ENCODE peak calls at places on chromosomes 5 and 9, in four cellular contexts. R is heart left ventricle, X is esophagus squamous epithelium, F is cardiac muscle cell. B is an unnamed sample.

GRCh38 chr9:129596541-129597328 is 24.2 kb downstream of the C9orf50 start:
- DNase-seq in R (peak; percentile 70), X (no peak), F (peak; percentile 91), B (no peak)

GRCh38 chr5:138623053-138623452 is 47.9 kb upstream of the HSPA9 start:
- DNase-seq in R (no peak), X (no peak), F (peak; percentile 53), B (no peak)

GRCh38 chr5:72599519-72600400 is 92.5 kb upstream of the ZNF366 start:
- DNase-seq in R (no peak), X (no peak), F (peak; percentile 34), B (no peak)

GRCh38 chr9:34025062-34025461 is 23.6 kb downstream of the UBAP2 start:
- DNase-seq in R (no peak), X (no peak), F (peak; percentile 24), B (no peak)

GRCh38 chr5:59716029-59716428 is 177.5 kb downstream of the PDE4D start:
- DNase-seq in R (no peak), X (no peak), F (no peak), B (no peak)

GRCh38 chr9:132001550-132001949 is 78.1 kb downstream of the MED27 start:
- DNase-seq in R (no peak), X (no peak), F (peak; percentile 39), B (no peak)

GRCh38 chr5:140112685-140113179 is 1.2 kb upstream of the PURA start:
- DNase-seq in R (no peak), X (no peak), F (peak; percentile 26), B (no peak)

GRCh38 chr9:16884952-16885513 is 14.6 kb upstream of the BNC2 start:
- DNase-seq in R (no peak), X (no peak), F (peak; percentile 72), B (no peak)

GRCh38 chr5:126594676-126595485 is at the start of gene ALDH7A1:
- DNase-seq in R (peak; percentile 93), X (peak; percentile 23), F (peak; percentile 98), B (peak; percentile 89)

GRCh38 chr5:1805736-1806135 is 4.5 kb downstream of the NDUFS6 start:
- DNase-seq in R (no peak), X (no peak), F (no peak), B (no peak)

GRCh38 chr5:140557136-140557805 is at the start of gene SRA1:
- DNase-seq in R (peak; percentile 94), X (peak; percentile 56), F (peak; percentile 93), B (no peak)

GRCh38 chr5:157172408-157172807 is 6.3 kb upstream of the GARIN3 start:
- DNase-seq in R (no peak), X (no peak), F (no peak), B (no peak)

GRCh38 chr9:127905788-127906191 is 6.4 kb upstream of the ST6GALNAC6 start:
- DNase-seq in R (no peak), X (no peak), F (no peak), B (no peak)

GRCh38 chr5:172370648-172371248 is 83.6 kb downstream of the SH3PXD2B start:
- DNase-seq in R (no peak), X (no peak), F (peak; percentile 72), B (no peak)

GRCh38 chr9:124222918-124223720 is 34.6 kb upstream of the NEK6 start:
- DNase-seq in R (peak; percentile 85), X (no peak), F (peak; percentile 56), B (no peak)

GRCh38 chr5:68320094-68320986 is 104.8 kb downstream of the PIK3R1 start:
- DNase-seq in R (no peak), X (no peak), F (no peak), B (peak; percentile 87)

GRCh38 chr9:82148849-82149544 is 160.4 kb downstream of the SPATA31D1 start:
- DNase-seq in R (no peak), X (no peak), F (peak; percentile 78), B (no peak)

GRCh38 chr5:5826911-5827310 is 404.4 kb downstream of the ICE1 start:
- DNase-seq in R (no peak), X (no peak), F (no peak), B (no peak)

GRCh38 chr9:91560301-91560700 is 136.7 kb upstream of the NFIL3 start:
- DNase-seq in R (no peak), X (no peak), F (no peak), B (no peak)

GRCh38 chr5:39531299-39531698 is 106.5 kb upstream of the DAB2 start:
- DNase-seq in R (no peak), X (no peak), F (no peak), B (no peak)

GRCh38 chr9:128637656-128638055 is 19.0 kb downstream of the DYNC2I2 start:
- DNase-seq in R (no peak), X (no peak), F (peak; percentile 25), B (no peak)

GRCh38 chr5:95644351-95645042 is 2.1 kb upstream of the RFESD start:
- DNase-seq in R (no peak), X (no peak), F (peak; percentile 75), B (no peak)

GRCh38 chr5:13783731-13784130 is 160.8 kb downstream of the DNAH5 start:
- DNase-seq in R (no peak), X (no peak), F (no peak), B (no peak)

GRCh38 chr9:135147938-135148337 is 60.5 kb downstream of the OLFM1 start:
- DNase-seq in R (no peak), X (no peak), F (no peak), B (no peak)

GRCh38 chr5:179344301-179345178 is 721 bp downstream of the ADAMTS2 start:
- DNase-seq in R (no peak), X (no peak), F (peak; percentile 31), B (no peak)

GRCh38 chr9:130640681-130641080 is 23.7 kb upstream of the PRDM12 start:
- DNase-seq in R (no peak), X (no peak), F (no peak), B (no peak)

DNA sequence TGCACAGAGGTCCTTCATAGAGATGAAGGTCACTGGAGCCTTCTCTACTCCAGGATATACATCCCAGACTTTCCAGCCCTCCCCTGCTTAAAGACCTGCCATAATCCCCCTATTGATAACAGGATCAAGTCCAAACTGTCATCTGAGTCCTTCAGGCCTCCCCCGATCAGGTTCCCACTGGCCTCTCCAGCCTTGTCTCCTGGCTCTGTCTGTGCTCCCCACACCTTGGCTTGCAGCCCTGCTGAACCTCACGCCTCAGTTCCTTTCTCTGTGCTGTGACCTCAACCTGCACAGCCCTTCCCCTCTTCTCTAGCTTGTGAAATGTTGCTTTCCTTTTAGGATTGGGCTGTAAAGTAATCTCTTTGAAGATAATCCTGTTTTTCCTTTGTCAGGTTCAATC is 2.5 kb upstream of the HRH2 start:
- DNase-seq in R (no peak), X (no peak), F (no peak), B (no peak)
- H3K4me1 ChIP-seq in R (no peaks in the 10 kb centered on the region), X (peaks cover 21% of the 10 kb centered on the region), F (peaks cover 4% of the 10 kb centered on the region), B (no peaks in the 10 kb centered on the region)

GRCh38 chr5:119315516-119315949 is 40.3 kb upstream of the TNFAIP8 start:
- DNase-seq in R (no peak), X (no peak), F (peak; percentile 31), B (no peak)
- TF ChIP-seq CTCF in R (peak; percentile 18), X (peak; percentile 35), F (peak; percentile 31), B (peak; percentile 15)

DNA sequence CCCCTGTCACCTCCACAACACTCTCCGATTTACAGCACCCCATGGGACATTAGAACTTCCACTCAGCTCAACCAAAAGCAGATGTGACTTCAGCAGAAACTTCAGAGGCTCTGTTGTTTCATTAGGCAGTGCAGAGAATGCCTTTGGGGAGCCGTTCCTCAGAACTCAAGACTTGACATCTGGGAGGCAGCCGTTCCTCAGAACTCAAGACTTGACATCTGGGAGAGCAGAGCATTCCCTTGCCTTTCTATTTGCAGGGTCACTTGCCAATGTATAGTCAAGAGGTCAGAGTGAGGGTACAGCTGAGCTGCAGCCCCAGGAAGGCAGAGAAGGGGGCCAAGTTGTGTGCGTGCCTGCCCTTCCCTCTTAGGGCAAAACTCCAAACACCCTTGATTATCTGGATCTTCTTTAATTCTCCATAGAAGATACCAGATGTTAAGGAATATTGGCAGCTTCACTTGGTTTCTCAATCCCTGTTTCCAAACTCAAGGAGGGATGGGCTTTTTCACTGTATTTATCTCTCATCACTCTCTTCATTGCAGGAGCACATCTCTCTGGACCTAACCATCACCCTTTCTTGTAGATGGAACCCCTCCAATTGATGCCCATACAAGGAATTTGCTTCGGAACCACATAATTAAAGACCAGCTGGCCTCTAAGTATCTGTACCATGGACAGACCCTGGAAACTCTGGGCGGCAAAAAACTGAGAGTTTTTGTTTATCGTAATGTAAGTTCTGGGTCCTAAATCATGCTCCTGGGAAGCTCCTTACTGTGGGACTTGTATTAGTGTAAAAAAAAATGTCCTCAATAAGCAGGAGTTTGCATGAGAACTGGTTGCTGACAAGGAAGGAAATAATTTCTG is 25.6 kb downstream of the TGFBI start:
- DNase-seq in R (no peak), X (no peak), F (peak; percentile 35), B (no peak)
- H3K27ac ChIP-seq in R (peak overlapping the region; percentile 50), X (peak overlapping the region; percentile 75), F (no peak overlapping the region), B (peak overlapping the region; percentile 65)

GRCh38 chr9:95102572-95102971 is 214.9 kb downstream of the FANCC start:
- DNase-seq in R (no peak), X (no peak), F (no peak), B (no peak)

GRCh38 chr9:95103385-95104087 is 214.0 kb downstream of the FANCC start:
- DNase-seq in R (no peak), X (no peak), F (peak; percentile 20), B (no peak)

GRCh38 chr9:95101326-95101725 is 216.2 kb downstream of the FANCC start:
- DNase-seq in R (no peak), X (no peak), F (no peak), B (no peak)

GRCh38 chr9:95100071-95100627 is 217.4 kb downstream of the FANCC start:
- DNase-seq in R (no peak), X (no peak), F (no peak), B (no peak)

DNA sequence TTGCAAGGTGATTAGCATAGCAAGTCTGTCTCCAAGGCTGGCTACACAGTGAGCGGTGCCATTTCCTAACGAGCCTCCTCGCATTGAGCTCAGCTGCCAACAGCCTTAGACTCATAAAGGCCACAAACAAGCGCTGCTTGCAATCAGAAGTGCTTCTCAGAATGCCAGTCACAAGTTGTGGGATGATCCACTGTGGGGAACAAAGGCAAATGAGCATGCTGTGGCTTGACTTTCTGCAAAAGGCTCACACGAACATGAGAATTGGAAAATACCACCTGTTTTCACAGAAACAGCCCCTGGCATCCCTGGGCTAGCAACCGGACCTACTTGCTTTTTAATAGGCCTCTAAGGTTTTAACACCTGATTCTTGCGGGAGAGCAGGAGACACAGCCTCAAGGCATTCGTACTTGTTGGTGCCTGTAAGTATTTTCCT is 215.5 kb downstream of the FANCC start:
- DNase-seq in R (no peak), X (no peak), F (no peak), B (no peak)
- H3K4me1 ChIP-seq in R (no peaks in the 10 kb centered on the region), X (peaks cover 100% of the 10 kb centered on the region), F (peaks cover 12% of the 10 kb centered on the region), B (peaks cover 74% of the 10 kb centered on the region)

GRCh38 chr9:120396926-120397325 is 183.0 kb downstream of the CDK5RAP2 start:
- DNase-seq in R (no peak), X (no peak), F (no peak), B (no peak)
- TF ChIP-seq CTCF in R (no peak), X (no peak), F (no peak), B (no peak)

DNA sequence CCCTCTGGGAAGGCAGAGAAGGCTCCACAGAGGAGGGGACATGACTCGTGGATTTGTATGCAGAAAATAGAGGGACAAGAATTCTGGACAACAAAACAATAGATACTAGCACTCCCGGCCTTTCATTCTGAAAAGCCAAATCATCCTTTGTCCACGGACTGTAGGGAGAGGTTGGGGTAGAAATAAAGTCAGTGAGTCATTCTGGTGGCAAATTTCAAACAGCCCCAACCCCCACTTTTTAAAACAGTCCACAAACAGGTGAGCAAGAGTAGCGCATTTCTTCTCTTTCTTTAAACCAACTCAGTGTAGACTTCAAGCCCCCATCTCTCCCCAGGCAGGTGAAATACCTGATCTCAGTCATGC is 56.1 kb downstream of the PTPDC1 start:
- DNase-seq in R (no peak), X (no peak), F (no peak), B (no peak)
- H3K27ac ChIP-seq in R (peak overlapping the region; percentile 89), X (peak overlapping the region; percentile 73), F (no peak overlapping the region), B (peak overlapping the region; percentile 79)

GRCh38 chr5:177376107-177376506 is 8.1 kb upstream of the SLC34A1 start:
- DNase-seq in R (no peak), X (no peak), F (no peak), B (no peak)
- H3K4me1 ChIP-seq in R (no peaks in the 10 kb centered on the region), X (peaks cover 73% of the 10 kb centered on the region), F (peaks cover 5% of the 10 kb centered on the region), B (peaks cover 35% of the 10 kb centered on the region)